ENCODE peak calls at places on chromosome 4, in five cellular contexts. Q, G, N, W and A are unnamed samples.

GRCh38 chr4:38591617-38592337 is 72.2 kb upstream of the KLF3 start:
- DNase-seq in Q (no peak), G (no peak), N (peak; percentile 17), W (no peak), A (no peak)

GRCh38 chr4:128384091-128384520 is 96.5 kb upstream of the PGRMC2 start:
- DNase-seq in Q (peak; percentile 55), G (no peak), N (no peak), W (no peak), A (no peak)

GRCh38 chr4:113317523-113317922 is 268.1 kb downstream of the ANK2 start:
- DNase-seq in Q (no peak), G (no peak), N (no peak), W (no peak), A (no peak)

GRCh38 chr4:56972832-56973231 is 4.6 kb downstream of the NOA1 start:
- DNase-seq in Q (no peak), G (no peak), N (no peak), W (no peak), A (no peak)

GRCh38 chr4:140691369-140691768 is 64.8 kb downstream of the TBC1D9 start:
- DNase-seq in Q (peak; percentile 44), G (no peak), N (peak; percentile 68), W (no peak), A (peak; percentile 17)

GRCh38 chr4:6372649-6373525 is 99.5 kb downstream of the PPP2R2C start:
- DNase-seq in Q (no peak), G (no peak), N (peak; percentile 40), W (peak; percentile 60), A (peak; percentile 50)

GRCh38 chr4:142315999-142316398 is 530.1 kb downstream of the INPP4B start:
- DNase-seq in Q (no peak), G (no peak), N (no peak), W (no peak), A (no peak)

GRCh38 chr4:14254252-14254651 is 626.7 kb upstream of the BOD1L1 start:
- DNase-seq in Q (peak; percentile 17), G (no peak), N (peak; percentile 53), W (peak; percentile 12), A (peak; percentile 61)

GRCh38 chr4:147515220-147515936 is 34.5 kb downstream of the EDNRA start:
- DNase-seq in Q (no peak), G (no peak), N (no peak), W (no peak), A (no peak)

GRCh38 chr4:176875026-176875425 is 82.3 kb upstream of the VEGFC start:
- DNase-seq in Q (no peak), G (no peak), N (peak; percentile 10), W (no peak), A (no peak)

GRCh38 chr4:175758595-175758994 is 53.5 kb downstream of the GPM6A start:
- DNase-seq in Q (peak; percentile 17), G (no peak), N (no peak), W (no peak), A (no peak)

GRCh38 chr4:184386271-184386781 is 88.0 kb downstream of the IRF2 start:
- DNase-seq in Q (no peak), G (no peak), N (no peak), W (no peak), A (no peak)

GRCh38 chr4:163048447-163048846 is 118.2 kb downstream of the NAF1 start:
- DNase-seq in Q (peak; percentile 10), G (no peak), N (peak; percentile 32), W (peak; percentile 1), A (peak; percentile 20)

GRCh38 chr4:150436598-150437370 is 145.2 kb upstream of the MAB21L2 start:
- DNase-seq in Q (no peak), G (no peak), N (peak; percentile 9), W (no peak), A (no peak)

GRCh38 chr4:1294424-1294823 is 4.7 kb downstream of the MAEA start:
- DNase-seq in Q (no peak), G (no peak), N (no peak), W (no peak), A (no peak)

GRCh38 chr4:82599336-82599735 is 37.5 kb upstream of the TMEM150C start:
- DNase-seq in Q (no peak), G (no peak), N (no peak), W (no peak), A (no peak)

GRCh38 chr4:53592128-53592527 is 842 bp upstream of the LNX1 start:
- DNase-seq in Q (no peak), G (no peak), N (peak; percentile 21), W (no peak), A (peak; percentile 9)

GRCh38 chr4:95165926-95166524 is 382.7 kb downstream of the UNC5C start:
- DNase-seq in Q (peak; percentile 79), G (no peak), N (peak; percentile 72), W (peak; percentile 29), A (peak; percentile 33)

GRCh38 chr4:76420901-76421581 is at the start of gene CCDC158:
- DNase-seq in Q (no peak), G (no peak), N (no peak), W (peak; percentile 2), A (no peak)

GRCh38 chr4:61200195-61200990 is at the start of gene ADGRL3:
- DNase-seq in Q (peak; percentile 50), G (peak; percentile 4), N (peak; percentile 3), W (peak; percentile 27), A (peak; percentile 75)

GRCh38 chr4:113882668-113883067 is 96.8 kb downstream of the ARSJ start:
- DNase-seq in Q (no peak), G (no peak), N (peak; percentile 19), W (no peak), A (no peak)

GRCh38 chr4:127162741-127163140 is 470.0 kb upstream of the INTU start:
- DNase-seq in Q (peak; percentile 64), G (no peak), N (peak; percentile 88), W (no peak), A (no peak)

GRCh38 chr4:23932935-23933334 is 43.1 kb upstream of the PPARGC1A start:
- DNase-seq in Q (peak; percentile 69), G (no peak), N (peak; percentile 54), W (no peak), A (no peak)

GRCh38 chr4:42397256-42397634 is at the start of gene SHISA3:
- DNase-seq in Q (peak; percentile 17), G (no peak), N (peak; percentile 24), W (peak; percentile 54), A (peak; percentile 40)

GRCh38 chr4:11470709-11471441 is 42.2 kb upstream of the HS3ST1 start:
- DNase-seq in Q (no peak), G (no peak), N (no peak), W (no peak), A (no peak)

GRCh38 chr4:142406917-142407501 is 439.1 kb downstream of the INPP4B start:
- DNase-seq in Q (no peak), G (no peak), N (no peak), W (no peak), A (no peak)

GRCh38 chr4:189202182-189202868 is 738.3 kb upstream of the FRG1 start:
- DNase-seq in Q (peak; percentile 63), G (no peak), N (peak; percentile 84), W (peak; percentile 76), A (peak; percentile 59)

GRCh38 chr4:125044886-125045285 is 269.9 kb upstream of the FAT4 start:
- DNase-seq in Q (no peak), G (no peak), N (no peak), W (no peak), A (no peak)

GRCh38 chr4:6622744-6623143 is 17.7 kb upstream of the MRFAP1 start:
- DNase-seq in Q (no peak), G (no peak), N (no peak), W (no peak), A (no peak)

GRCh38 chr4:81030617-81031388 is at the start of gene BMP3:
- DNase-seq in Q (peak; percentile 42), G (no peak), N (no peak), W (peak; percentile 8), A (peak; percentile 43)

GRCh38 chr4:187633245-187633644 is 362.3 kb upstream of the ZFP42 start:
- DNase-seq in Q (no peak), G (no peak), N (no peak), W (no peak), A (no peak)

GRCh38 chr4:2258091-2259035 is 3.5 kb downstream of the MXD4 start:
- DNase-seq in Q (no peak), G (no peak), N (no peak), W (peak; percentile 1), A (peak; percentile 2)

GRCh38 chr4:98516441-98517323 is 141.7 kb downstream of the TSPAN5 start:
- DNase-seq in Q (no peak), G (no peak), N (peak; percentile 86), W (peak; percentile 42), A (no peak)